ENCODE peak calls at places on chromosomes 3 and 15, in seven cellular contexts. Z is A549, P is HCT116, R is K562, E is GM12878, M is HepG2, D is SK-N-SH. W is an unnamed sample.

GRCh38 chr3:15892828-15893227 is 95.0 kb upstream of the ANKRD28 start:
- DNase-seq in Z (no peak), P (no peak), R (no peak), E (no peak), M (no peak), D (no peak), W (no peak)

GRCh38 chr15:89845305-89845893 is 30.7 kb upstream of the ANPEP start:
- DNase-seq in Z (peak), P (peak), R (no peak), E (no peak), M (peak), D (no peak), W (no peak)

GRCh38 chr3:46703013-46703520 is 1.9 kb downstream of the TMIE start:
- DNase-seq in Z (no peak), P (no peak), R (no peak), E (no peak), M (no peak), D (no peak), W (no peak)

GRCh38 chr3:194740859-194741486 is 55.3 kb downstream of the FAM43A start:
- DNase-seq in Z (peak), P (peak), R (no peak), E (no peak), M (peak), D (no peak), W (peak)

GRCh38 chr15:79088426-79089205 is 2.0 kb downstream of the RASGRF1 start:
- DNase-seq in Z (no peak), P (no peak), R (no peak), E (no peak), M (no peak), D (no peak), W (no peak)

GRCh38 chr3:170614214-170614966 is 28.5 kb upstream of the SLC7A14 start:
- DNase-seq in Z (peak), P (peak), R (no peak), E (no peak), M (no peak), D (no peak), W (no peak)

GRCh38 chr3:71062920-71063767 is 520.4 kb downstream of the FOXP1 start:
- DNase-seq in Z (no peak), P (no peak), R (no peak), E (no peak), M (no peak), D (peak), W (no peak)

GRCh38 chr3:10513306-10513705 is 7.9 kb upstream of the ATP2B2 start:
- DNase-seq in Z (no peak), P (no peak), R (no peak), E (no peak), M (no peak), D (no peak), W (no peak)

GRCh38 chr3:183924956-183925355 is 40.3 kb upstream of the PARL start:
- DNase-seq in Z (peak), P (no peak), R (no peak), E (no peak), M (no peak), D (no peak), W (no peak)

GRCh38 chr3:167675835-167676234 is 22.1 kb upstream of the WDR49 start:
- DNase-seq in Z (no peak), P (no peak), R (no peak), E (no peak), M (no peak), D (no peak), W (no peak)

GRCh38 chr15:77346637-77347036 is 73.3 kb downstream of the PEAK1 start:
- DNase-seq in Z (no peak), P (no peak), R (no peak), E (no peak), M (peak), D (no peak), W (no peak)

GRCh38 chr3:142272200-142272891 is 47.0 kb upstream of the GK5 start:
- DNase-seq in Z (no peak), P (no peak), R (no peak), E (no peak), M (no peak), D (no peak), W (no peak)

GRCh38 chr3:24406900-24407299 is 87.8 kb downstream of the THRB start:
- DNase-seq in Z (no peak), P (no peak), R (no peak), E (no peak), M (no peak), D (no peak), W (no peak)

GRCh38 chr3:48428863-48429415 is 947 bp downstream of the PLXNB1 start:
- DNase-seq in Z (no peak), P (no peak), R (peak), E (no peak), M (no peak), D (peak), W (peak)

GRCh38 chr3:70989174-70989573 is 594.4 kb downstream of the FOXP1 start:
- DNase-seq in Z (no peak), P (no peak), R (no peak), E (no peak), M (no peak), D (no peak), W (no peak)

GRCh38 chr15:35519536-35520149 is 26.3 kb downstream of the DPH6 start:
- DNase-seq in Z (no peak), P (peak), R (peak), E (peak), M (peak), D (peak), W (peak)

GRCh38 chr3:195250473-195251251 is 20.3 kb downstream of the XXYLT1 start:
- DNase-seq in Z (no peak), P (no peak), R (no peak), E (no peak), M (no peak), D (no peak), W (no peak)

GRCh38 chr3:24128195-24129005 is 183.3 kb downstream of the NR1D2 start:
- DNase-seq in Z (no peak), P (peak), R (no peak), E (no peak), M (no peak), D (no peak), W (no peak)

GRCh38 chr15:57153140-57153539 is 223.2 kb upstream of the CGNL1 start:
- DNase-seq in Z (no peak), P (no peak), R (no peak), E (no peak), M (no peak), D (no peak), W (no peak)

GRCh38 chr3:119245778-119246177 is 5.1 kb upstream of the B4GALT4 start:
- DNase-seq in Z (no peak), P (no peak), R (no peak), E (no peak), M (no peak), D (no peak), W (no peak)

GRCh38 chr3:42653560-42654330 is at the start of gene ZBTB47:
- DNase-seq in Z (no peak), P (no peak), R (no peak), E (no peak), M (no peak), D (no peak), W (peak)

GRCh38 chr3:124529826-124530571 is 200.3 kb upstream of the UMPS start:
- DNase-seq in Z (no peak), P (no peak), R (no peak), E (no peak), M (no peak), D (no peak), W (peak)

GRCh38 chr15:89836255-89837133 is 21.8 kb upstream of the ANPEP start:
- DNase-seq in Z (no peak), P (no peak), R (no peak), E (no peak), M (no peak), D (no peak), W (no peak)

GRCh38 chr15:92637621-92638020 is 18.0 kb downstream of the FAM174B start:
- DNase-seq in Z (no peak), P (no peak), R (no peak), E (no peak), M (no peak), D (no peak), W (no peak)

GRCh38 chr15:64092864-64093626 is 593 bp downstream of the CIAO2A start:
- DNase-seq in Z (peak), P (no peak), R (peak), E (no peak), M (peak), D (peak), W (peak)

GRCh38 chr15:67194171-67195114 is 60.0 kb downstream of the AAGAB start:
- DNase-seq in Z (no peak), P (no peak), R (no peak), E (no peak), M (no peak), D (no peak), W (no peak)

GRCh38 chr3:150331978-150332568 is 76.0 kb upstream of the TSC22D2 start:
- DNase-seq in Z (no peak), P (no peak), R (no peak), E (no peak), M (no peak), D (no peak), W (no peak)

GRCh38 chr3:4543110-4543509 is 50.0 kb downstream of the ITPR1 start:
- DNase-seq in Z (no peak), P (no peak), R (no peak), E (no peak), M (no peak), D (no peak), W (no peak)

GRCh38 chr15:65072027-65072426 is 4.2 kb upstream of the RASL12 start:
- DNase-seq in Z (no peak), P (no peak), R (no peak), E (no peak), M (no peak), D (no peak), W (no peak)

GRCh38 chr3:59438492-59438891 is 388.7 kb upstream of the CFAP20DC start:
- DNase-seq in Z (no peak), P (no peak), R (no peak), E (no peak), M (no peak), D (no peak), W (no peak)

GRCh38 chr3:154428369-154429206 is 1.4 kb downstream of the GPR149 start:
- DNase-seq in Z (no peak), P (no peak), R (no peak), E (no peak), M (no peak), D (peak), W (peak)

GRCh38 chr3:141308588-141309218 is 59.6 kb upstream of the ZBTB38 start:
- DNase-seq in Z (peak), P (peak), R (peak), E (no peak), M (peak), D (peak), W (peak)

GRCh38 chr15:29962404-29962803 is 120.4 kb upstream of the GOLGA8J start:
- DNase-seq in Z (no peak), P (no peak), R (no peak), E (no peak), M (no peak), D (no peak), W (peak)

GRCh38 chr15:29959384-29960137 is 123.2 kb upstream of the GOLGA8J start:
- DNase-seq in Z (no peak), P (no peak), R (no peak), E (no peak), M (no peak), D (no peak), W (no peak)
- H3K4me2 ChIP-seq in Z (no peak), P (no peak), R (no peak), E (no peak), M (no peak), D (no peak), W (no peak)

GRCh38 chr3:77102916-77103769 is 63.2 kb downstream of the ROBO2 start:
- DNase-seq in Z (no peak), P (no peak), R (no peak), E (no peak), M (no peak), D (no peak), W (no peak)

GRCh38 chr3:77091809-77092208 is 51.9 kb downstream of the ROBO2 start:
- DNase-seq in Z (no peak), P (no peak), R (no peak), E (no peak), M (no peak), D (no peak), W (no peak)

GRCh38 chr3:77096966-77097890 is 57.3 kb downstream of the ROBO2 start:
- DNase-seq in Z (no peak), P (no peak), R (peak), E (no peak), M (no peak), D (no peak), W (no peak)
- TF ChIP-seq REST in Z (no peak), P (no peak), R (no peak), E (no peak), M (no peak), D (no peak), W (no peak)

GRCh38 chr3:12807960-12808359 is 11.5 kb downstream of the CAND2 start:
- DNase-seq in Z (no peak), P (no peak), R (no peak), E (no peak), M (no peak), D (no peak), W (no peak)

GRCh38 chr3:12808587-12808986 is 12.1 kb downstream of the CAND2 start:
- DNase-seq in Z (no peak), P (no peak), R (no peak), E (no peak), M (no peak), D (no peak), W (no peak)

GRCh38 chr3:12809435-12809834 is 13.0 kb downstream of the CAND2 start:
- DNase-seq in Z (no peak), P (no peak), R (no peak), E (no peak), M (no peak), D (no peak), W (no peak)

GRCh38 chr3:12810013-12810780 is 13.7 kb downstream of the CAND2 start:
- DNase-seq in Z (peak), P (peak), R (peak), E (peak), M (peak), D (peak), W (peak)

GRCh38 chr3:12809001-12809400 is 12.5 kb downstream of the CAND2 start:
- DNase-seq in Z (no peak), P (no peak), R (no peak), E (no peak), M (no peak), D (no peak), W (no peak)
- H3K4me2 ChIP-seq in Z (no peak), P (no peak), R (no peak), E (no peak), M (peak), D (no peak), W (peak)

GRCh38 chr15:97875513-97876285 is 84.8 kb upstream of the ARRDC4 start:
- DNase-seq in Z (no peak), P (peak), R (peak), E (no peak), M (no peak), D (peak), W (peak)

GRCh38 chr15:97868964-97869363 is 91.5 kb upstream of the ARRDC4 start:
- DNase-seq in Z (no peak), P (no peak), R (no peak), E (no peak), M (no peak), D (no peak), W (no peak)

GRCh38 chr15:97875025-97875512 is 85.4 kb upstream of the ARRDC4 start:
- DNase-seq in Z (peak), P (no peak), R (no peak), E (no peak), M (no peak), D (no peak), W (no peak)

GRCh38 chr15:97870771-97871170 is 89.7 kb upstream of the ARRDC4 start:
- DNase-seq in Z (no peak), P (no peak), R (no peak), E (no peak), M (no peak), D (no peak), W (no peak)

DNA sequence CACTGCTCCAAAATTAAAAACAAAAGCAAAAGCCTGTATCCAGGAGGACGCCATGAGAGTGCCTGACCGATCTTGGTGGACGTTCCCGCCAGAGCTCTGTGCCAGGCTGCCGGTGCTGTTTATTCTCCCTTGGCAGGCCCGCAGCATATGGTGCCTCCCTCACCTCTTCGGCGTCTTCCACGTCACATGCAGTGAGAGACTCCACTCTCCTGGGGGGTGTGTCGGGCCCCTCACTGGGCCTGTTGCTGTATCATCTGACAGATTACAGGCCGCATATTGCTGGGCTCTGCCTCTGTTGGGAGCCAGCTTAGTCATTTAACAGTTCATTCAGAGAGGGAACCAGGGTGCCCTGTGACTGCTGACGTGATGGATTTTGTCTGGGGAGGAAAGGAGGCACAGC is 86.4 kb upstream of the ARRDC4 start:
- DNase-seq in Z (no peak), P (no peak), R (no peak), E (no peak), M (no peak), D (no peak), W (no peak)
- TF ChIP-seq REST in Z (no peak), P (no peak), R (no peak), E (no peak), M (no peak), D (no peak), W (no peak)

DNA sequence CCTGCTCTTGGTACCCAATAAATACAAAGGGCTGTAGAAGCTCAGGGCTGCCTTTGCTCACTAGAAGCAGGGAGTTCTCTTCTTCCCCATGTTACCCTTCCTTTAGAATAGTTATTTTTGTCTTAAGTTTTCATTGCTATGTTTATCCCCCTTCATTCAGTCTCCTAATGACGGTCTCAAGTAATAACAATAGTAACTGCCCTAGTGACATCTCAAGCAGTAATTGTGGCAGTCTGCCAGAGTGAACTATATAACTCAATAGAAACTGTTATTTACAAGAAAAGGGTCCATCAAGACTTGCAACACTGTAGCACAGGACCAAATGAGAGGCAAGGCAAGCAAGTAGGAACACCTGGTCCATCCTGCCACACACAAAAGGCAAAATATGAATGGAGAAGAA is 32.5 kb upstream of the SIN3A start:
- DNase-seq in Z (no peak), P (no peak), R (no peak), E (no peak), M (no peak), D (no peak), W (no peak)
- H3K4me2 ChIP-seq in Z (no peak), P (no peak), R (no peak), E (no peak), M (no peak), D (no peak), W (no peak)

GRCh38 chr3:64681827-64682226 is 6.0 kb downstream of the ADAMTS9 start:
- DNase-seq in Z (no peak), P (no peak), R (no peak), E (no peak), M (no peak), D (no peak), W (peak)

GRCh38 chr3:64680334-64680733 is 7.5 kb downstream of the ADAMTS9 start:
- DNase-seq in Z (no peak), P (no peak), R (no peak), E (no peak), M (no peak), D (no peak), W (no peak)

GRCh38 chr3:64677961-64678716 is 9.7 kb downstream of the ADAMTS9 start:
- DNase-seq in Z (no peak), P (no peak), R (no peak), E (no peak), M (no peak), D (no peak), W (peak)

GRCh38 chr3:64684715-64685261 is 3.0 kb downstream of the ADAMTS9 start:
- DNase-seq in Z (no peak), P (no peak), R (no peak), E (no peak), M (no peak), D (peak), W (peak)

DNA sequence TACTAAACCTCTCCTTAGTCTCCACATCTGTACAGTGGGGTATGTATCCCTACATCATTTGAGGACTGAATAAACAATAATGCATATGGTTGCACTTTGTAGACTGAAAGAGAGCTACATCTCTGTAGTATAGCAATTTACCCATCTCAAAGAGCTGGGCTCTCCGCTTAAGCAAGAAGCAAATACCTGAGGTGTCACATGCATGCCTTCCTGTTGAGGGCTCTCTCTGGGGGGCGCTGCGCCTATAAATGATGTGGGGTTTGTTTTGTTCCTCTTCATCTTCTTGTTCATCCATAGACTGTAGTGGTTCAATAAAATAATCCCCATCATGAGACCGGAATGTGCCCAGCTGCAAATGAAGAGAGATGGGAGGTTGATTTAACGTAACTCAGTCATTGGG is 6.8 kb downstream of the ADAMTS9 start:
- DNase-seq in Z (no peak), P (no peak), R (no peak), E (no peak), M (no peak), D (no peak), W (peak)
- TF ChIP-seq REST in Z (no peak), P (no peak), R (no peak), E (no peak), M (no peak), D (no peak), W (no peak)